ENCODE peak calls at places on chromosomes 16 and 17, in five cellular contexts. M is HCT116; E is upper lobe of right lung; V is CD4-positive, CD25-positive, alpha-beta regulatory T cell; H is GM06990. J is an unnamed sample. For H3K36me3, the result is how much of the 10 kb centered on the place peaks cover.

GRCh38 chr17:15742051-15742795 is 10.1 kb downstream of the TBC1D26 start:
- DNase-seq in M (no peak), E (no peak), V (no peak), H (no peak), J (no peak)

GRCh38 chr16:26857371-26857770 is 209.4 kb upstream of the C16orf82 start:
- DNase-seq in M (no peak), E (no peak), V (no peak), H (no peak), J (no peak)

GRCh38 chr16:49513040-49513439 is 139.4 kb downstream of the C16orf78 start:
- DNase-seq in M (no peak), E (peak), V (no peak), H (no peak), J (no peak)

GRCh38 chr17:70872194-70872593 is 702.9 kb downstream of the KCNJ2 start:
- DNase-seq in M (no peak), E (no peak), V (no peak), H (no peak), J (no peak)

GRCh38 chr17:1365445-1366039 is 34.5 kb downstream of the YWHAE start:
- DNase-seq in M (peak), E (no peak), V (peak), H (peak), J (peak)

GRCh38 chr17:43360376-43360738 is 38.4 kb upstream of the ARL4D start:
- DNase-seq in M (no peak), E (no peak), V (peak), H (peak), J (no peak)

GRCh38 chr17:7004398-7005253 is 7.8 kb upstream of the RNASEK start:
- DNase-seq in M (peak), E (no peak), V (peak), H (no peak), J (peak)

GRCh38 chr16:73361061-73361460 is 313.1 kb upstream of the ZFHX3 start:
- DNase-seq in M (no peak), E (no peak), V (no peak), H (no peak), J (no peak)

GRCh38 chr16:86566601-86566965 is at the start of gene FOXC2:
- DNase-seq in M (no peak), E (peak), V (peak), H (no peak), J (no peak)

GRCh38 chr17:57879437-57880085 is 29.7 kb upstream of the MRPS23 start:
- DNase-seq in M (no peak), E (no peak), V (no peak), H (no peak), J (peak)

DNA sequence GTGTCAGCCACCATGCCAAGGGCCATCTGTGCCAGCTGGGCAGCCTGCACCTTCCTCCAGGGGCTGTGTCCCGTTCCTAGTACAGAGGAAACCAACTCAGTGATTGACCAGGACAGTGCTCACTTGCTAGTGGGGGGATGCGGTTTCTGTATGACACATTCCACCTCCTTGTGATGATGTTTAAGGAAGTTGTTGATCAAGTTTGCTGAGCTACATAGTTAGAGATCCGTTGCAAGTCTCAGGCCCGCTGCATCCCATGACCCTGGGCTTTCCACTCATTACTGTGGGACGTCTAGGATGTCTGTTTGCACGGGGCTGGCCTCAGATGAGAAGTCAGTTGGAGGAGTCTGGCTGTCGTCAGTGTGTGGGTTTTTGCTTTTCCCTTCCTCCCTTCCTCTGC is 33.6 kb downstream of the RNF213 start:
- DNase-seq in M (no peak), E (no peak), V (no peak), H (no peak), J (no peak)
- H3K36me3 ChIP-seq in M (under half), E (half or more), V (half or more), H (half or more), J (under half)

GRCh38 chr16:30084096-30084815 is 7.5 kb downstream of the TBX6 start:
- DNase-seq in M (no peak), E (no peak), V (no peak), H (no peak), J (no peak)
- H3K36me3 ChIP-seq in M (under half), E (half or more), V (half or more), H (under half), J (under half)

GRCh38 chr17:45070001-45070400 is 8.9 kb downstream of the NMT1 start:
- DNase-seq in M (no peak), E (no peak), V (no peak), H (no peak), J (no peak)
- H3K36me3 ChIP-seq in M (under half), E (under half), V (under half), H (under half), J (under half)

GRCh38 chr17:28978016-28978415 is 26.7 kb upstream of the PHF12 start:
- DNase-seq in M (no peak), E (no peak), V (no peak), H (no peak), J (no peak)
- H3K36me3 ChIP-seq in M (under half), E (under half), V (under half), H (under half), J (under half)

GRCh38 chr16:87707097-87707496 is 58.7 kb downstream of the KLHDC4 start:
- DNase-seq in M (no peak), E (no peak), V (no peak), H (no peak), J (no peak)
- H3K36me3 ChIP-seq in M (under half), E (half or more), V (under half), H (under half), J (under half)

GRCh38 chr17:78414178-78415162 is 36.0 kb downstream of the PGS1 start:
- DNase-seq in M (no peak), E (no peak), V (peak), H (no peak), J (no peak)

GRCh38 chr17:78412403-78412802 is 34.0 kb downstream of the PGS1 start:
- DNase-seq in M (no peak), E (peak), V (no peak), H (no peak), J (no peak)

GRCh38 chr17:78409191-78409621 is 30.8 kb downstream of the PGS1 start:
- DNase-seq in M (no peak), E (peak), V (no peak), H (no peak), J (peak)

GRCh38 chr17:78408476-78409020 is 30.1 kb downstream of the PGS1 start:
- DNase-seq in M (no peak), E (no peak), V (no peak), H (no peak), J (no peak)

DNA sequence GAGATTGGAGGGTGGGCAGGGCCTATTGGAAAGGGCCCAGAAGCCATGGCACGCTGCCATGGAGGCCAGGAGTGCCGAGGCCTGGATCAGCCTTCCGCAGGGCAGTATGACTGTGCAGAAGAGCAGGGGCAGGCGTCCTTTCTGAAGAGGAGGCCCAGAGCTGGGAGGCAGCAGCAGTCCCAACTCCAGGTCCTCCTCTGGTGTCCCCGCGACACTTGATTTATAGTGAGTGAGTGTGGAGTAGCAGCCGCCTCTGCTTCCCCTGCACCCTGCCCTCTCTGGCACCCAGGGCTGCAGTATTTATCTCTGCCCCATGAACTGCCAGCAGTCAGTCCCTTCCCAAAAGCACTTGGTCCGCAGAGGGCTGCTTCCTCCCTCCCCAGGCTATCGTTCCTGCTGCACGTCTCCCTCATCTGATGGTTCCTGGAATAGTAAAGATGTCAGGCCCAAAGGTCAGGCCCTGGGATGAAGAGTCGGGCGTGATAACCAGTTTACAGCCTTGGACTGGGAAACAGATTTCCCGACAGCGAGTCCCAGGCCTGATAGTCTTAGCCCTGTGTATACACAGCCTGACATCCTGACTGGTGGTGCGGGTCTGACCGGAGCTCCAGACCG is 32.9 kb downstream of the PGS1 start:
- DNase-seq in M (no peak), E (no peak), V (no peak), H (no peak), J (no peak)
- H3K36me3 ChIP-seq in M (under half), E (under half), V (under half), H (under half), J (under half)

GRCh38 chr16:91484-91883 is 13.5 kb downstream of the MPG start:
- DNase-seq in M (no peak), E (no peak), V (no peak), H (no peak), J (no peak)

GRCh38 chr16:96935-97381 is 18.9 kb downstream of the MPG start:
- DNase-seq in M (peak), E (peak), V (peak), H (peak), J (peak)

GRCh38 chr16:88613-89012 is 10.6 kb downstream of the MPG start:
- DNase-seq in M (no peak), E (no peak), V (no peak), H (no peak), J (no peak)

GRCh38 chr16:89391-90302 is 11.6 kb downstream of the MPG start:
- DNase-seq in M (no peak), E (no peak), V (no peak), H (no peak), J (no peak)

GRCh38 chr16:92431-93339 is 14.7 kb downstream of the MPG start:
- DNase-seq in M (no peak), E (no peak), V (no peak), H (no peak), J (no peak)
- H3K36me3 ChIP-seq in M (under half), E (under half), V (under half), H (under half), J (under half)

GRCh38 chr16:70550082-70550481 is 26.5 kb downstream of the SF3B3 start:
- DNase-seq in M (no peak), E (no peak), V (no peak), H (no peak), J (no peak)

GRCh38 chr16:70553175-70553574 is 29.6 kb downstream of the SF3B3 start:
- DNase-seq in M (no peak), E (no peak), V (no peak), H (no peak), J (peak)

GRCh38 chr16:70551788-70552187 is 28.2 kb downstream of the SF3B3 start:
- DNase-seq in M (no peak), E (no peak), V (no peak), H (no peak), J (no peak)

GRCh38 chr16:70553645-70554044 is 30.0 kb downstream of the SF3B3 start:
- DNase-seq in M (no peak), E (no peak), V (no peak), H (no peak), J (no peak)

GRCh38 chr16:70552675-70553074 is 29.1 kb downstream of the SF3B3 start:
- DNase-seq in M (no peak), E (no peak), V (no peak), H (no peak), J (no peak)
- H3K36me3 ChIP-seq in M (half or more), E (half or more), V (half or more), H (under half), J (half or more)

GRCh38 chr16:89786474-89787364 is 29.7 kb downstream of the FANCA start:
- DNase-seq in M (no peak), E (no peak), V (no peak), H (no peak), J (no peak)
- H3K36me3 ChIP-seq in M (half or more), E (under half), V (under half), H (under half), J (under half)